ENCODE peak calls at places on chromosomes 5 and 9, in ten cellular contexts. I is astrocyte, N is A549, W is lung, B is HFF-Myc, L is upper lobe of right lung, D is lower lobe of right lung, H is right atrium auricular region, A is NB4, X is choroid plexus epithelial cell. Q is an unnamed sample.

GRCh38 chr9:135415586-135415985 is 64.0 kb upstream of the PPP1R26 start:
- DNase-seq in I (no peak), N (no peak), W (no peak), B (no peak), L (no peak), D (no peak), H (no peak), A (no peak), X (no peak), Q (no peak)

GRCh38 chr9:100440071-100440470 is 13.1 kb downstream of the MSANTD3 start:
- DNase-seq in I (peak), N (no peak), W (peak), B (no peak), L (no peak), D (no peak), H (no peak), A (no peak), X (peak), Q (no peak)

GRCh38 chr9:70405808-70406445 is 8.5 kb downstream of the KLF9 start:
- DNase-seq in I (peak), N (no peak), W (no peak), B (no peak), L (no peak), D (no peak), H (no peak), A (no peak), X (peak), Q (no peak)

GRCh38 chr5:74141053-74141452 is 499.5 kb downstream of the ENC1 start:
- DNase-seq in I (peak), N (no peak), W (no peak), B (no peak), L (no peak), D (no peak), H (no peak), A (no peak), X (peak), Q (no peak)

GRCh38 chr5:16665611-16666010 is 48.8 kb upstream of the RETREG1 start:
- DNase-seq in I (no peak), N (no peak), W (no peak), B (no peak), L (no peak), D (no peak), H (no peak), A (no peak), X (no peak), Q (no peak)

GRCh38 chr5:160651682-160652645 is 200.0 kb downstream of the ATP10B start:
- DNase-seq in I (no peak), N (no peak), W (no peak), B (no peak), L (no peak), D (no peak), H (no peak), A (no peak), X (no peak), Q (no peak)

GRCh38 chr5:43941806-43942205 is 338.8 kb downstream of the NNT start:
- DNase-seq in I (no peak), N (no peak), W (no peak), B (no peak), L (no peak), D (no peak), H (no peak), A (no peak), X (no peak), Q (no peak)

GRCh38 chr5:180460834-180461233 is 33.3 kb upstream of the CNOT6 start:
- DNase-seq in I (no peak), N (no peak), W (no peak), B (no peak), L (peak), D (no peak), H (no peak), A (no peak), X (no peak), Q (no peak)

GRCh38 chr5:38018011-38018410 is 178.2 kb upstream of the GDNF start:
- DNase-seq in I (no peak), N (no peak), W (no peak), B (no peak), L (no peak), D (no peak), H (no peak), A (no peak), X (no peak), Q (no peak)

GRCh38 chr5:39648539-39649200 is 223.9 kb upstream of the DAB2 start:
- DNase-seq in I (peak), N (peak), W (no peak), B (no peak), L (no peak), D (no peak), H (no peak), A (peak), X (peak), Q (peak)

GRCh38 chr5:178455480-178455835 is 134.7 kb downstream of the COL23A1 start:
- DNase-seq in I (no peak), N (no peak), W (no peak), B (no peak), L (peak), D (no peak), H (no peak), A (no peak), X (no peak), Q (no peak)

GRCh38 chr5:164027738-164028137 is 522.3 kb downstream of the MAT2B start:
- DNase-seq in I (no peak), N (no peak), W (no peak), B (no peak), L (no peak), D (no peak), H (no peak), A (no peak), X (no peak), Q (no peak)

GRCh38 chr5:159133041-159133741 is 33.5 kb upstream of the EBF1 start:
- DNase-seq in I (peak), N (peak), W (no peak), B (peak), L (no peak), D (no peak), H (peak), A (peak), X (peak), Q (no peak)

GRCh38 chr5:146947181-146947941 is 68.8 kb upstream of the PPP2R2B start:
- DNase-seq in I (no peak), N (peak), W (no peak), B (no peak), L (no peak), D (no peak), H (no peak), A (peak), X (peak), Q (no peak)

GRCh38 chr9:126379661-126380365 is 53.2 kb downstream of the MVB12B start:
- DNase-seq in I (peak), N (no peak), W (no peak), B (no peak), L (no peak), D (no peak), H (no peak), A (no peak), X (no peak), Q (no peak)

GRCh38 chr9:91276513-91276912 is 85.2 kb downstream of the AUH start:
- DNase-seq in I (no peak), N (no peak), W (no peak), B (no peak), L (no peak), D (no peak), H (no peak), A (no peak), X (peak), Q (no peak)

GRCh38 chr9:127550277-127550676 is 61.8 kb upstream of the STXBP1 start:
- DNase-seq in I (no peak), N (no peak), W (no peak), B (no peak), L (no peak), D (no peak), H (no peak), A (no peak), X (no peak), Q (no peak)

GRCh38 chr5:66985394-66985793 is 211.2 kb downstream of the CD180 start:
- DNase-seq in I (no peak), N (no peak), W (no peak), B (no peak), L (no peak), D (no peak), H (no peak), A (no peak), X (no peak), Q (no peak)

GRCh38 chr5:45454114-45454513 is 242.1 kb downstream of the HCN1 start:
- DNase-seq in I (peak), N (no peak), W (no peak), B (peak), L (no peak), D (no peak), H (no peak), A (peak), X (peak), Q (no peak)

GRCh38 chr9:68802525-68803015 is 97.5 kb downstream of the PIP5K1B start:
- DNase-seq in I (no peak), N (no peak), W (no peak), B (no peak), L (no peak), D (no peak), H (no peak), A (no peak), X (no peak), Q (no peak)

GRCh38 chr9:104961701-104962359 is 33.9 kb upstream of the ABCA1 start:
- DNase-seq in I (no peak), N (no peak), W (no peak), B (peak), L (no peak), D (no peak), H (no peak), A (no peak), X (no peak), Q (no peak)

GRCh38 chr5:133423618-133424282 is 188.6 kb downstream of the FSTL4 start:
- DNase-seq in I (peak), N (peak), W (peak), B (peak), L (peak), D (peak), H (peak), A (peak), X (peak), Q (peak)

GRCh38 chr5:144284931-144285330 is 114.3 kb downstream of the KCTD16 start:
- DNase-seq in I (no peak), N (no peak), W (no peak), B (no peak), L (no peak), D (no peak), H (no peak), A (no peak), X (peak), Q (no peak)

GRCh38 chr5:69416699-69417098 is 1.8 kb downstream of the MARVELD2 start:
- DNase-seq in I (no peak), N (no peak), W (no peak), B (no peak), L (no peak), D (no peak), H (no peak), A (no peak), X (no peak), Q (no peak)

GRCh38 chr5:180287868-180288267 is 4.0 kb downstream of the MAPK9 start:
- DNase-seq in I (no peak), N (no peak), W (no peak), B (no peak), L (no peak), D (no peak), H (no peak), A (no peak), X (no peak), Q (no peak)

GRCh38 chr9:131366745-131367401 is 27.0 kb upstream of the PRRC2B start:
- DNase-seq in I (peak), N (peak), W (no peak), B (peak), L (no peak), D (no peak), H (peak), A (peak), X (peak), Q (no peak)

GRCh38 chr5:173880306-173880985 is 7.7 kb upstream of the CPEB4 start:
- DNase-seq in I (peak), N (no peak), W (no peak), B (no peak), L (no peak), D (no peak), H (no peak), A (no peak), X (peak), Q (no peak)

DNA sequence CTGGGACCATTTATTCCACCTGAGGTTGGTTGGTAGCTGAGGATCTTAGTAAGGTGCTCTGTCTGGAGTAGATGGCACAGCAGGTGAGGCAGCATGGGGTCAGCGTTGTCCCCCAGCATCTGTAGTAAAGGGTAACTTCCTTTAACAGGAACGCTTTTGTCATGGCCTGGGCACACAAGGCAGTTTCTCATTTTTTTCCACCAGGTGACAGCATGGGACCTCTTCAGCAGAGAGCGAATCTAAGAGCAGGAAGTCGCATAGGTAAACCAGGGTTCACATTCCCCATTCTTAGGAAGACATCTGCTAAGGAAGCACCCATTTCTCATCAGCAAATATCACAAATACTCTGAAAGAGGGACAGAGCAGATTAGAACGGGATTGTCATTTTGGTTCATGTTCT is 56.5 kb downstream of the GPR107 start:
- DNase-seq in I (no peak), N (no peak), W (no peak), B (no peak), L (no peak), D (peak), H (no peak), A (no peak), X (no peak), Q (no peak)
- TF ChIP-seq CTCF in I (no peak), N (no peak), W (no peak), B (no peak), L (no peak), D (no peak), H (no peak), A (no peak), X (peak), Q (no peak)

DNA sequence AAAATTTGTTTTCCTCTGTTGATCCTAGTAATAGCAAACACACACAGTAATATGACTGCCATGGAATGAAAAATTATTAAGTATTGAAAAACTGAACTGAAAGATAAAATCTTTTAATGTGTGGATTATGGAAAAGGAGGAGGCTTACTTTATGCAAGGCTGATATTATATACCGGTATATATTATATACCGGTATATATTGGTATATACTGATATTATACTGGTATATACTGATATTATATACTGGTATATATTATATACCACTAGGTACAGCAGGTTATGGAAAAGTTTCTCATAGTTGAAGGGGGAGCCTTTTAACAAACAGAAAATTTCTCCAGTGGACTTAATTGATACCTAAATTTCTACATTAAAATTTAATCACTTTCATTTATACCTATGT is 181.4 kb downstream of the SH3GL2 start:
- DNase-seq in I (no peak), N (no peak), W (no peak), B (no peak), L (no peak), D (no peak), H (no peak), A (no peak), X (no peak), Q (no peak)
- H3K4me3 ChIP-seq in I (no peak), N (no peak), W (no peak), B (no peak), L (no peak), D (no peak), H (no peak), A (no peak), X (no peak), Q (no peak)

DNA sequence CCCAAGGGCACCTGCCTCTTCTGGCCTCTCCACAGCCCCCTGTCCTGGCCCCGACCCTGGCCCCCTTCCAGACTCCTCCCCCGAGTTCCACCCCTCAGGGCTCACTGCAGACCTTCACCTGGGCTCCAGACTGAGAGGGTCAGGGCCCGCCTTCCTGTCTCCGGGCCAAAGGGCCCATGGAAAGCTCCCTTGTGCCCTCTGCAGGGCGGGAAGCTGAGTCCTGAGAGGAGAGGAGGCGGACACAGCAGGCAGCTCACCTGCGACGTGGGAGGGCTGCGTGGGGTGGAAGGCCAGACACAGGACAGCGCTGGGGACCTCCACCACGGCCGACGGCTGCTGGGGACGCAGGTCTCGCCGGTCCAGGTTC is 20.6 kb downstream of the DYNC2I2 start:
- DNase-seq in I (no peak), N (peak), W (peak), B (no peak), L (peak), D (peak), H (no peak), A (no peak), X (no peak), Q (peak)
- TF ChIP-seq CTCF in I (no peak), N (peak), W (no peak), B (peak), L (peak), D (peak), H (peak), A (no peak), X (peak), Q (peak)

DNA sequence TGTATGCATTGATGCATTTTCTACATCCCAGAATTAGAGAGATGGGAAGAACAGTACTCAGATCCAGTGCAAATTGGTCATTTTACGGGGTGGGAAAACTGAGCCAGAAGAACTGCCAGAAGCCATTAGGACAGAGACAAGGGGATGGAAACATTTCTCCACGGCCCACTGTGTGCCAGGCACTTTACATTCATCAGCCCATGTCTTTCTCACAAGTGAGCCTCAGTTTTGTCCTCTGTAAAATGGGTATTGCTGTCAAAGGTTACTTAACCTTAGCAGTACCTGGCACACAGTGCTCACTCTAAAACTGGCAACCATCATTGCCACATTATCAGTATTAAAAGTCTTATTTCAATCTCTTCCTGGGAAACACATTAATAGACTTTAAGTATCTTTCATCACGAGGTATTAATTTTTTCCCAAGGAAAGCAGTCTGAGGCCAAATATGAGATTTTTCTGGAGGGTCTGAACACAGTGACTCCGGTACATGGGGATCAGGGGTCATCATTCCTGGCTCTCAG is 5.2 kb downstream of the DUSP1 start:
- DNase-seq in I (peak), N (no peak), W (no peak), B (no peak), L (no peak), D (no peak), H (no peak), A (no peak), X (peak), Q (no peak)
- H3K4me3 ChIP-seq in I (peak), N (peak), W (no peak), B (peak), L (peak), D (peak), H (peak), A (no peak), X (peak), Q (peak)

DNA sequence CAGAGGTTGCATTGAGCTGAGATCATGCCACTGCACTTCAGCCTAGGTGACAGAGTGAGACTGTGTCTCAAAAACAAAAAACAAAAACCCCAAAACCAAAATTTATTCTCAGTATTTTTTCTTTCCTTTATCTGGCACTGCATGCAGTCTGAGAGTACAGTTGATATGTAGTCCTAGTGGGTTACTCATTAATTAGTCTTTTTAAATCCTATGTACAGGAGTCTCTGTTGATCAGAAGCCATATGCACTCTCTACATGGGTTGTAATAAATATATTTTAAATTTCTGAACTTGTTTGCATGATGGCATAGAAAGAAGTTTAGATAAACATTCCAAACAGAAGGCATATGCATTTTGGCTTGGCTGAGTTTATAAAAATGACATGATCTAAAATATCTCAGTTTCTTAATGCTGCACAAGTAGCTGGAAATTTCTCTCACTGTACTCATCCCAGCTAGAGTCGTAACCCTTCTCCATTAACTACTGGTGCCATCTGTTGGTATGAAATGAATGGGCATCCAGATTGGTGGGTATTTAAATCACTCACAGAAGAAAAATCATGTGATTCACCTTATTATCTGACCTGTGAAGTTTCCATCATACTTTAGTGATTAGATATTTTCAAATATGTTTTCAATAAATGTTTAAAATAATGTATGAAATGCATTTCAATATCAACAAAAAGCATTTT is 284.8 kb downstream of the CTNND2 start:
- DNase-seq in I (peak), N (no peak), W (no peak), B (no peak), L (no peak), D (no peak), H (no peak), A (peak), X (peak), Q (no peak)
- TF ChIP-seq CTCF in I (peak), N (no peak), W (no peak), B (no peak), L (peak), D (peak), H (peak), A (peak), X (no peak), Q (no peak)

GRCh38 chr9:92422611-92423010 is 1.7 kb downstream of the OMD start:
- DNase-seq in I (no peak), N (no peak), W (no peak), B (no peak), L (no peak), D (no peak), H (no peak), A (no peak), X (no peak), Q (no peak)
- H3K4me3 ChIP-seq in I (no peak), N (no peak), W (no peak), B (no peak), L (peak), D (peak), H (peak), A (no peak), X (no peak), Q (no peak)

GRCh38 chr5:56856779-56857178 is 41.4 kb downstream of the MAP3K1 start:
- DNase-seq in I (no peak), N (no peak), W (no peak), B (no peak), L (no peak), D (no peak), H (no peak), A (no peak), X (no peak), Q (no peak)
- TF ChIP-seq CTCF in I (no peak), N (no peak), W (no peak), B (no peak), L (no peak), D (no peak), H (peak), A (no peak), X (no peak), Q (no peak)